ENCODE peak calls at places on chromosomes 2 and 18, in eight cellular contexts. L is right lobe of liver, R is B cell, B is thyroid gland, D is brain microvascular endothelial cell, Z is neural crest cell, N is A549, F is mammary epithelial cell. W is an unnamed sample.

GRCh38 chr2:128277961-128278681 is 40.5 kb downstream of the HS6ST1 start:
- DNase-seq in L (peak; percentile 20), R (no peak), B (no peak), D (no peak), Z (no peak), N (no peak), F (no peak), W (peak; percentile 9)

GRCh38 chr2:133676392-133677130 is 108.3 kb upstream of the NCKAP5 start:
- DNase-seq in L (no peak), R (no peak), B (no peak), D (peak; percentile 40), Z (no peak), N (no peak), F (no peak), W (no peak)

GRCh38 chr18:55863876-55864275 is 275.9 kb upstream of the TCF4 start:
- DNase-seq in L (no peak), R (no peak), B (no peak), D (no peak), Z (no peak), N (no peak), F (no peak), W (no peak)

GRCh38 chr2:233422050-233422639 is 67.9 kb downstream of the DGKD start:
- DNase-seq in L (no peak), R (peak; percentile 81), B (peak; percentile 98), D (no peak), Z (no peak), N (peak; percentile 75), F (no peak), W (peak; percentile 49)

GRCh38 chr2:3278521-3279218 is 98.9 kb downstream of the EIPR1 start:
- DNase-seq in L (no peak), R (no peak), B (no peak), D (no peak), Z (no peak), N (no peak), F (no peak), W (no peak)

GRCh38 chr18:3148930-3149535 is 70.7 kb downstream of the MYOM1 start:
- DNase-seq in L (no peak), R (no peak), B (no peak), D (peak; percentile 11), Z (no peak), N (no peak), F (peak; percentile 65), W (no peak)

GRCh38 chr2:181058378-181059269 is 78.2 kb downstream of the UBE2E3 start:
- DNase-seq in L (no peak), R (peak; percentile 15), B (no peak), D (peak; percentile 59), Z (no peak), N (no peak), F (peak; percentile 31), W (no peak)

GRCh38 chr2:191710411-191710900 is 32.5 kb downstream of the NABP1 start:
- DNase-seq in L (no peak), R (no peak), B (no peak), D (peak; percentile 46), Z (no peak), N (no peak), F (peak; percentile 19), W (no peak)

GRCh38 chr2:157785200-157785599 is 90.9 kb downstream of the ACVR1 start:
- DNase-seq in L (no peak), R (no peak), B (peak; percentile 30), D (no peak), Z (no peak), N (no peak), F (peak; percentile 42), W (no peak)

GRCh38 chr2:221308507-221309054 is 263.5 kb downstream of the EPHA4 start:
- DNase-seq in L (no peak), R (no peak), B (no peak), D (no peak), Z (no peak), N (no peak), F (no peak), W (no peak)

GRCh38 chr18:78731423-78732032 is 248.1 kb upstream of the SALL3 start:
- DNase-seq in L (no peak), R (no peak), B (no peak), D (no peak), Z (no peak), N (no peak), F (no peak), W (no peak)

GRCh38 chr2:45466045-45466444 is 145.0 kb downstream of the SRBD1 start:
- DNase-seq in L (no peak), R (no peak), B (no peak), D (no peak), Z (no peak), N (no peak), F (no peak), W (no peak)

DNA sequence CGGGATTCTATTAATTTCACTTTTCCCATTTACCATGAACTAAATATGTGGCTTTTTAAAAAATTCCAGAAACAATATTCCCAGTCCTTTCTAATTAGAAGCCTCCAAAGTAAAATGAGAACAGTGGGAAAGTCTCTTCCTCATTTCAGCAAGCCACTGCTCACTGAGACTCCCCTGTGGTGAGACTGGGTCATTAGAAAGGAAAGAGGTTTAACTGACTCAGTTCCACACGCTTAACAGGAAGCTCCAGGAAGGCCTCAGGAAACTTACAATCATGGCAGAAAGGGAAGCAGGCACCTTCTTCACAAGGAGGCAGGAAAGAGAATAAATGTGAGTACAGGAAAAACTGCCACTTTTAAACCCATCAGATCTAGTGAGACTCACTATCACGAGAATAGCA is 258.9 kb upstream of the CHAC2 start:
- DNase-seq in L (no peak), R (no peak), B (no peak), D (peak; percentile 6), Z (no peak), N (no peak), F (no peak), W (no peak)
- TF ChIP-seq CTCF in L (no peak), R (no peak), B (no peak), D (peak; percentile 8), Z (no peak), N (no peak), F (no peak), W (no peak)

GRCh38 chr2:31822587-31822986 is 188.2 kb downstream of the MEMO1 start:
- DNase-seq in L (no peak), R (no peak), B (no peak), D (no peak), Z (no peak), N (no peak), F (no peak), W (no peak)
- TF ChIP-seq CTCF in L (no peak), R (no peak), B (no peak), D (no peak), Z (no peak), N (no peak), F (no peak), W (no peak)

GRCh38 chr2:235054497-235054896 is 102.7 kb downstream of the SH3BP4 start:
- DNase-seq in L (no peak), R (no peak), B (no peak), D (no peak), Z (no peak), N (no peak), F (no peak), W (no peak)

GRCh38 chr2:235054919-235055318 is 103.1 kb downstream of the SH3BP4 start:
- DNase-seq in L (no peak), R (no peak), B (no peak), D (no peak), Z (no peak), N (no peak), F (no peak), W (no peak)

GRCh38 chr2:235056768-235057167 is 105.0 kb downstream of the SH3BP4 start:
- DNase-seq in L (no peak), R (no peak), B (no peak), D (no peak), Z (no peak), N (no peak), F (no peak), W (no peak)

GRCh38 chr2:235053649-235054048 is 101.8 kb downstream of the SH3BP4 start:
- DNase-seq in L (no peak), R (no peak), B (no peak), D (no peak), Z (no peak), N (no peak), F (no peak), W (no peak)

DNA sequence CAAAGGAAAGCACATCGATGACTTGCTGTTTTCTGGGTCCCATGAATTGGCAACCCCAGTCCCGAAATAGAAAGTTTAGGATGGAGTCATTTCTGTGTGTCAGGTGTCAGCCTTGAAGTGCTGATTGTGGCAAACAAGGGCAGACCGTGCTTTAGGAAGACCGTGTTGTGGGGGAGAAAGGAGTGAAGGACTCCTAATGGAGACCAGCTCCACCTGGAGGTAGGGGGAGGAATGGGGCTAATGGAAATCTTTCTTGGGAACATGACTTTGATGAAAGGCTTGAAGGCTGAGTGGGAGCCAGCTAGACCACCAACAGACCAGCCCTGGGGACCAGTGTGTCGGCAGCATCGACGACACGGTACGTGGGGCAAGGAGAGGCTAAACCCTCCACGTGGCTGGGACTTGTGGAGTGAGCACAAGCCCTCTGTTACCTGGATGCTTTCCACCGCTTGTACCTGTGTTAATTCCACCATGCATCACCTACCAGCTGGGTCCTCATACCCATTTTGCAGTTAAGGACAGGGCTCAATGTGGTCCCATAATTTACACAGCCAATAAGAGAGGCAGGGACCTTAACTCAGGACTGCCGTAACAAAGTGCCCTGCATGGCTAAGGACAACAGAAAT is 104.2 kb downstream of the SH3BP4 start:
- DNase-seq in L (no peak), R (peak; percentile 58), B (peak; percentile 36), D (peak; percentile 24), Z (no peak), N (peak; percentile 77), F (peak; percentile 30), W (no peak)
- TF ChIP-seq CTCF in L (peak; percentile 76), R (peak; percentile 11), B (peak; percentile 62), D (peak; percentile 71), Z (peak; percentile 54), N (peak; percentile 63), F (peak; percentile 77), W (no peak)

GRCh38 chr2:49459314-49459993 is 305.1 kb upstream of the FSHR start:
- DNase-seq in L (no peak), R (no peak), B (no peak), D (no peak), Z (no peak), N (no peak), F (no peak), W (no peak)
- TF ChIP-seq CTCF in L (no peak), R (no peak), B (no peak), D (no peak), Z (no peak), N (no peak), F (no peak), W (no peak)

DNA sequence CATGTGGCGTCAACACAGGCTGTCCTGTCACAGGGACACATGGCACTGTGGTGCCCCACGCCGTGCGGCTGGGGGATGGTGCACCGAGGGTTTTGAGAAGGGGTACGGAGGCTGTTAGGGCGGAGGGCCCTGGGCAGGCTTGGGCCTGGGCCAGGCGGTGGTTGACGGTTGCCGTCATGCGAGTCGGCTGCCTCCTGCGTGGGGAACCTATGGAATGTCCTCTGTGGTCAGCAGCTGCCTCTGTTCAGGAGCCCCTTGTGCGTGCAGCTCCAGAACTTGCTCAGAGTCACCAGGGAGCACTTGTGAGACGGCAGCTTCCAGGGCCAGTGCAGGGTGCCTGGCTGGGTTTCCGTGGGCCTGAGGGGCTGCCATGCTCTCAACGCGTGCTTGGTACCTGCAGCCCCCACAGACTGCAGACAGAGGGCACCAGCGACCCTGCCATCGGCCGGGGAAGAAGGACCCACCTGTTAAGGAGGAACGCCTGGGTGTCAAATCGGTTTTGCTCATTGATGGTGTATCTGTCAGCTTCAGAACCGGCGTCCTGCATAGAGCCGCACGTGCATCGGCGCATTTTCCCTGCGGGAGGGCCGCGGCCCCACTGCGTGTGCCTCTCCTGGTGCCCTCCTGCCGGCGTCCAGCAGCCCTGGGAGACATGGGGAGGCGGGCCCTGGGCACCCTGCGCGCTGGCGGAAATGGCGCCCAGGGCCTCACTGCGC is 10.0 kb upstream of the D2HGDH start:
- DNase-seq in L (no peak), R (peak; percentile 63), B (no peak), D (no peak), Z (no peak), N (no peak), F (no peak), W (no peak)
- TF ChIP-seq CTCF in L (no peak), R (peak; percentile 38), B (no peak), D (peak; percentile 37), Z (no peak), N (no peak), F (no peak), W (peak; percentile 20)

W was measured in natural killer cell.